ENCODE peak calls at places on chromosomes 16 and 17, in six cellular contexts. Q is choroid plexus epithelial cell, B is fibroblast of the aortic adventitia, H is neural progenitor cell, L is thoracic aorta, R is BJ. D is an unnamed sample.
A peak's percentile ranks its signal among the peaks of the same experiment; 100 is the strongest.

GRCh38 chr17:10875411-10875810 is 37.5 kb upstream of the PIRT start:
- DNase-seq in H (peak; percentile 73), L (no peak), B (no peak), Q (no peak), R (no peak), D (peak; percentile 55)

GRCh38 chr17:7897773-7898172 is 9.2 kb downstream of the CHD3 start:
- DNase-seq in H (no peak), L (no peak), Q (peak; percentile 83), B (peak; percentile 75), R (no peak), D (no peak)

GRCh38 chr17:51260960-51261958 is 913 bp downstream of the UTP18 start:
- DNase-seq in Q (peak; percentile 35), L (no peak), R (no peak), B (no peak), H (peak; percentile 3), D (peak; percentile 65)

GRCh38 chr17:74457820-74458166 is 8.6 kb upstream of the CD300A start:
- DNase-seq in B (no peak), H (no peak), R (no peak), L (no peak), Q (no peak), D (no peak)

GRCh38 chr17:51355314-51356083 is 95.2 kb downstream of the UTP18 start:
- DNase-seq in Q (no peak), R (no peak), L (no peak), H (no peak), B (peak; percentile 30), D (no peak)

GRCh38 chr16:31528726-31529397 is 1.2 kb downstream of the AHSP start:
- DNase-seq in R (no peak), L (no peak), B (peak; percentile 46), H (no peak), Q (peak; percentile 28), D (no peak)

GRCh38 chr16:11543676-11544393 is 42.9 kb downstream of the LITAF start:
- DNase-seq in L (no peak), R (no peak), Q (no peak), B (no peak), H (peak; percentile 49), D (no peak)

GRCh38 chr16:13112639-13113038 is 211.2 kb downstream of the SHISA9 start:
- DNase-seq in R (no peak), B (no peak), L (no peak), Q (no peak), H (peak; percentile 61), D (no peak)

GRCh38 chr17:75124041-75124818 is 7.3 kb downstream of the NT5C start:
- DNase-seq in R (no peak), B (peak; percentile 43), Q (peak; percentile 34), L (no peak), H (no peak), D (no peak)

GRCh38 chr17:76791053-76791980 is 53.4 kb downstream of the MFSD11 start:
- DNase-seq in R (peak; percentile 64), L (no peak), B (peak; percentile 46), H (no peak), Q (peak; percentile 70), D (no peak)

GRCh38 chr17:16437083-16437482 is 21.7 kb downstream of the TRPV2 start:
- DNase-seq in H (no peak), R (no peak), Q (no peak), L (no peak), B (no peak), D (no peak)

GRCh38 chr16:85636234-85636812 is 23.2 kb downstream of the GSE1 start:
- DNase-seq in Q (no peak), L (no peak), R (no peak), B (no peak), H (no peak), D (no peak)

GRCh38 chr17:72139213-72139612 is 18.4 kb downstream of the SOX9 start:
- DNase-seq in B (no peak), R (no peak), Q (no peak), H (no peak), L (no peak), D (no peak)

GRCh38 chr17:47694018-47694817 is at the start of gene TBKBP1:
- DNase-seq in Q (peak; percentile 27), H (peak; percentile 94), B (peak; percentile 45), L (no peak), R (no peak), D (peak; percentile 80)

GRCh38 chr16:19005561-19006445 is 22.1 kb downstream of the TMC7 start:
- DNase-seq in R (no peak), B (peak; percentile 44), L (no peak), Q (no peak), H (peak; percentile 57), D (no peak)

GRCh38 chr17:38749222-38750043 is 1.3 kb upstream of the PCGF2 start:
- DNase-seq in R (peak; percentile 18), L (peak; percentile 47), B (peak; percentile 68), Q (peak; percentile 66), H (peak; percentile 90), D (peak; percentile 55)

GRCh38 chr16:50845296-50845695 is 103.4 kb downstream of the CYLD start:
- DNase-seq in H (no peak), Q (no peak), B (no peak), L (no peak), R (no peak), D (no peak)

GRCh38 chr16:80300876-80301275 is 239.9 kb upstream of the DYNLRB2 start:
- DNase-seq in R (peak; percentile 74), L (no peak), B (peak; percentile 44), Q (peak; percentile 54), H (no peak), D (no peak)

GRCh38 chr17:55004484-55004883 is 35.9 kb downstream of the STXBP4 start:
- DNase-seq in R (no peak), B (no peak), H (no peak), L (no peak), Q (no peak), D (no peak)

GRCh38 chr17:76462556-76463290 is 4.7 kb upstream of the AANAT start:
- DNase-seq in H (no peak), B (no peak), L (no peak), R (no peak), Q (no peak), D (no peak)

GRCh38 chr17:50468120-50469004 is at the start of gene CHAD:
- DNase-seq in L (no peak), H (peak; percentile 54), B (no peak), Q (no peak), R (no peak), D (no peak)

GRCh38 chr17:65483438-65483837 is 78.0 kb downstream of the AXIN2 start:
- DNase-seq in H (no peak), R (no peak), Q (no peak), B (no peak), L (no peak), D (no peak)

GRCh38 chr17:2869604-2870003 is 73.4 kb downstream of the RAP1GAP2 start:
- DNase-seq in B (no peak), L (no peak), H (no peak), R (no peak), Q (no peak), D (no peak)

GRCh38 chr17:2871205-2871604 is 75.0 kb downstream of the RAP1GAP2 start:
- DNase-seq in B (no peak), H (peak; percentile 93), L (no peak), R (no peak), Q (no peak), D (no peak)

GRCh38 chr17:2871720-2872119 is 75.5 kb downstream of the RAP1GAP2 start:
- DNase-seq in H (no peak), L (no peak), B (no peak), Q (no peak), R (no peak), D (no peak)

GRCh38 chr17:2865228-2865627 is 69.0 kb downstream of the RAP1GAP2 start:
- DNase-seq in R (no peak), H (no peak), Q (no peak), L (no peak), B (no peak), D (no peak)

DNA sequence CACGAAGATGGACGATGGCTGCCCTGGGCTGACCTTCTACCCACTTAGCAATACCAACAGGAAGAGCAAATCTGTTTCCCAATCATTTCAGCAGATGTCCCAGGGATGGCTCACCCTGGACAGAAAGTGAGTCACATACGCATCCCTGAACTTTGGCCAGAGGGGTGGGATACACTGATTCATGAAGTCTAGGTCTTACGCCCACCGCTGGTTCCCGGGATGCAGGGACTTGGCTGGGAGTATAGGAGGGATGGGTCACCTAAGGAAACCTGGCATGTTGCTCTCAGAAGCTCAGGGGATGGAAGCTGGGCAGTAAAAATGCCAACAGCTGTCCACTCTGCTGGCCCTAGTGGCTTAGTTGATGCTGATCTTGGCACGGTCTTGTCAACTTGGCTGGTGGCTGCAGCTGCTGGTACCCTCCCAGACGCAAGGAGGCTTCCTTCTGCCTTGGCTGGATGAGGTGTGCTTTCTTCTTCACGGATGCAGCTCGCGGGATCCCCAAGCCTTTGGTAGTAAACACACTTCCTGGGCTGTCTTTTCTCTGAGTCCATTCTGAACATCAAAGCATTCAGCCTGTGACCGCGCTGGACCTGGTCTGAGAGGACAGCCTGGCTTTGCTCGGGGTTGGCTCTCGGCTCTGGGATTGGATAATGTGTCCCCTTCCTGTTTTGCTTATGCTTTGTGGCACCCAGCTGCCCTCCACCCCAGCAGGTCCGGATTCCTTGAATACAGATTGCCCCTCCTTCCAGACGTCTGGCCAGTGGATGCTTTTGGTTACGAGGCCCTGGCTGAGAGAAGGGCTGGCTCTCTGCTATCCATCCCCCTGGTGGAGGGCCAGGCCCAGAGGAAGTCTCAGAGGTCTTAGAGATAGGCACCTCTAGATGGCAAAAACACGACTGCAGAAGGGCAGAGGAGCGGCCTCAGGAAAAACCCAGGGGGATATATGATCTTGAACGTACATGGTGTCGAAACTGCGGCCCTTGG is 71.5 kb downstream of the RAP1GAP2 start:
- DNase-seq in L (no peak), R (peak; percentile 62), B (peak; percentile 35), Q (peak; percentile 39), H (peak; percentile 72), D (no peak)
- TF ChIP-seq CTCF in L (no peak), R (peak; percentile 47), B (peak; percentile 11), Q (peak; percentile 24), H (peak; percentile 48), D (no peak)

GRCh38 chr17:58338454-58338841 is 9.9 kb upstream of the TSPOAP1 start:
- DNase-seq in H (no peak), B (no peak), R (no peak), L (no peak), Q (no peak), D (no peak)
- TF ChIP-seq CTCF in H (peak; percentile 13), B (no peak), R (no peak), L (no peak), Q (no peak), D (no peak)

GRCh38 chr16:77273-77806 is 685 bp upstream of the MPG start:
- DNase-seq in H (peak; percentile 77), R (no peak), Q (peak; percentile 77), L (no peak), B (peak; percentile 78), D (no peak)

GRCh38 chr16:76535-77272 is 1.3 kb upstream of the MPG start:
- DNase-seq in H (no peak), Q (peak; percentile 68), B (peak; percentile 94), L (peak; percentile 74), R (no peak), D (no peak)

GRCh38 chr16:74025-74424 is 1.6 kb upstream of the RHBDF1 start:
- DNase-seq in B (no peak), H (no peak), R (no peak), L (no peak), Q (no peak), D (no peak)

GRCh38 chr16:74437-75318 is 2.2 kb upstream of the RHBDF1 start:
- DNase-seq in H (no peak), Q (no peak), R (no peak), B (no peak), L (no peak), D (no peak)

GRCh38 chr16:75580-76501 is 2.2 kb upstream of the MPG start:
- DNase-seq in Q (peak; percentile 85), L (no peak), R (no peak), B (peak; percentile 91), H (peak; percentile 54), D (no peak)
- TF ChIP-seq CTCF in Q (peak; percentile 48), L (peak; percentile 2), R (peak; percentile 61), B (peak; percentile 59), H (peak; percentile 12), D (peak; percentile 10)

GRCh38 chr17:81371910-81372760 is 23.1 kb upstream of the BAHCC1 start:
- DNase-seq in L (no peak), R (no peak), B (peak; percentile 50), Q (peak; percentile 52), H (peak; percentile 69), D (no peak)
- TF ChIP-seq CTCF in L (peak; percentile 14), R (peak; percentile 57), B (peak; percentile 59), Q (peak; percentile 49), H (peak; percentile 56), D (peak; percentile 44)